ENCODE peak calls at places on chromosomes 6 and 20, in eight cellular contexts. O, X, T, R, F, B, N and P are unnamed samples.
A peak's percentile ranks its signal among the peaks of the same experiment; 100 is the strongest.

GRCh38 chr20:62590301-62591121 is 51.8 kb upstream of the SLCO4A1 start:
- DNase-seq in N (no peak), X (no peak), O (no peak), F (no peak), B (no peak), T (no peak), R (no peak), P (peak; percentile 20)

GRCh38 chr6:11043552-11043960 is 549 bp downstream of the ELOVL2 start:
- DNase-seq in B (peak; percentile 32), F (no peak), R (peak; percentile 48), N (no peak), T (no peak), X (no peak), O (no peak), P (no peak)

GRCh38 chr6:84671188-84671587 is 93.2 kb downstream of the TBX18 start:
- DNase-seq in T (no peak), F (no peak), O (no peak), N (no peak), X (no peak), B (peak; percentile 26), R (no peak), P (no peak)

GRCh38 chr6:52232990-52233389 is 11.3 kb downstream of the IL17F start:
- DNase-seq in N (no peak), R (no peak), B (no peak), O (no peak), X (no peak), T (no peak), F (no peak), P (no peak)

GRCh38 chr20:12053348-12053747 is 135.7 kb downstream of the BTBD3 start:
- DNase-seq in N (no peak), F (peak; percentile 81), B (no peak), R (no peak), X (no peak), T (peak; percentile 0), O (no peak), P (peak; percentile 14)

GRCh38 chr6:129843573-129843972 is 17.5 kb downstream of the TMEM244 start:
- DNase-seq in F (no peak), X (no peak), B (no peak), N (no peak), T (no peak), O (no peak), R (no peak), P (no peak)

GRCh38 chr6:109834595-109835437 is 143.3 kb upstream of the GPR6 start:
- DNase-seq in N (no peak), B (peak; percentile 10), R (no peak), X (peak; percentile 88), O (no peak), T (no peak), F (no peak), P (no peak)

GRCh38 chr20:51800132-51800721 is 2.1 kb downstream of the SALL4 start:
- DNase-seq in T (peak; percentile 45), F (peak; percentile 5), N (peak; percentile 40), R (peak; percentile 95), B (peak; percentile 90), X (peak; percentile 15), O (peak; percentile 89), P (peak; percentile 55)

GRCh38 chr20:63589261-63590217 is 15.5 kb upstream of the HELZ2 start:
- DNase-seq in T (peak; percentile 22), F (no peak), B (no peak), X (no peak), R (no peak), O (no peak), N (no peak), P (no peak)